ENCODE peak calls at places on chromosomes 12 and 14, in four cellular contexts. One of them, this sample, is unnamed.

GRCh38 chr12:1552171-1552570 is 42.2 kb downstream of the FBXL14 start:
- DNase-seq in HepG2: no peak
- DNase-seq in K562: no peak
- DNase-seq in GM12892: no peak
- DNase-seq in this sample: no peak

GRCh38 chr14:105207460-105207901 is 26.4 kb upstream of the NUDT14 start:
- DNase-seq in HepG2: no peak
- DNase-seq in K562: peak
- DNase-seq in GM12892: no peak
- DNase-seq in this sample: no peak

GRCh38 chr12:43742106-43742505 is 16.5 kb downstream of the PUS7L start:
- DNase-seq in HepG2: no peak
- DNase-seq in K562: no peak
- DNase-seq in GM12892: no peak
- DNase-seq in this sample: no peak

GRCh38 chr12:54980341-54980740 is 4.2 kb downstream of the TESPA1 start:
- DNase-seq in HepG2: no peak
- DNase-seq in K562: peak
- DNase-seq in GM12892: no peak
- DNase-seq in this sample: no peak

GRCh38 chr14:90720336-90720735 is 95.9 kb downstream of the TTC7B start:
- DNase-seq in HepG2: no peak
- DNase-seq in K562: peak
- DNase-seq in GM12892: no peak
- DNase-seq in this sample: no peak

GRCh38 chr14:103116645-103117044 is 6.6 kb upstream of the TNFAIP2 start:
- DNase-seq in HepG2: no peak
- DNase-seq in K562: no peak
- DNase-seq in GM12892: no peak
- DNase-seq in this sample: no peak

GRCh38 chr14:96249016-96249415 is 7.0 kb upstream of the BDKRB1 start:
- DNase-seq in HepG2: no peak
- DNase-seq in K562: no peak
- DNase-seq in GM12892: no peak
- DNase-seq in this sample: no peak

GRCh38 chr12:75553865-75554555 is 42.6 kb upstream of the KRR1 start:
- DNase-seq in HepG2: no peak
- DNase-seq in K562: no peak
- DNase-seq in GM12892: no peak
- DNase-seq in this sample: no peak

GRCh38 chr12:68641138-68641537 is 30.4 kb downstream of the RAP1B start:
- DNase-seq in HepG2: no peak
- DNase-seq in K562: no peak
- DNase-seq in GM12892: peak
- DNase-seq in this sample: peak

GRCh38 chr14:75842624-75843023 is 139.2 kb downstream of the TGFB3 start:
- DNase-seq in HepG2: no peak
- DNase-seq in K562: peak
- DNase-seq in GM12892: no peak
- DNase-seq in this sample: no peak

GRCh38 chr12:96371787-96372699 is 28.2 kb downstream of the CDK17 start:
- DNase-seq in HepG2: no peak
- DNase-seq in K562: no peak
- DNase-seq in GM12892: no peak
- DNase-seq in this sample: no peak

GRCh38 chr12:32290411-32290810 is 108.9 kb upstream of the FGD4 start:
- DNase-seq in HepG2: no peak
- DNase-seq in K562: peak
- DNase-seq in GM12892: no peak
- DNase-seq in this sample: no peak

GRCh38 chr14:90698379-90698869 is 117.8 kb downstream of the TTC7B start:
- DNase-seq in HepG2: no peak
- DNase-seq in K562: no peak
- DNase-seq in GM12892: no peak
- DNase-seq in this sample: no peak

GRCh38 chr12:93122569-93123091 is 193.5 kb upstream of the EEA1 start:
- DNase-seq in HepG2: peak
- DNase-seq in K562: no peak
- DNase-seq in GM12892: no peak
- DNase-seq in this sample: no peak

GRCh38 chr12:2868986-2869385 is 8.0 kb downstream of the FOXM1 start:
- DNase-seq in HepG2: no peak
- DNase-seq in K562: no peak
- DNase-seq in GM12892: no peak
- DNase-seq in this sample: no peak

GRCh38 chr14:66539034-66539433 is 31.1 kb downstream of the GPHN start:
- DNase-seq in HepG2: no peak
- DNase-seq in K562: peak
- DNase-seq in GM12892: no peak
- DNase-seq in this sample: no peak

GRCh38 chr12:40828593-40828990 is 136.4 kb downstream of the CNTN1 start:
- DNase-seq in HepG2: no peak
- DNase-seq in K562: no peak
- DNase-seq in GM12892: no peak
- DNase-seq in this sample: no peak

GRCh38 chr12:39905152-39905551 is 200.7 kb downstream of the SLC2A13 start:
- DNase-seq in HepG2: no peak
- DNase-seq in K562: no peak
- DNase-seq in GM12892: no peak
- DNase-seq in this sample: no peak

GRCh38 chr12:130649646-130650045 is 66.5 kb downstream of the RIMBP2 start:
- DNase-seq in HepG2: no peak
- DNase-seq in K562: no peak
- DNase-seq in GM12892: no peak
- DNase-seq in this sample: no peak

GRCh38 chr12:22395666-22396065 is 61.2 kb upstream of the ST8SIA1 start:
- DNase-seq in HepG2: no peak
- DNase-seq in K562: no peak
- DNase-seq in GM12892: no peak
- DNase-seq in this sample: no peak

GRCh38 chr12:47391566-47391965 is 311.8 kb upstream of the AMIGO2 start:
- DNase-seq in HepG2: no peak
- DNase-seq in K562: no peak
- DNase-seq in GM12892: no peak
- DNase-seq in this sample: no peak

GRCh38 chr14:42174357-42174756 is 567.7 kb downstream of the LRFN5 start:
- DNase-seq in HepG2: no peak
- DNase-seq in K562: no peak
- DNase-seq in GM12892: no peak
- DNase-seq in this sample: no peak

GRCh38 chr12:87827638-87828264 is 201.4 kb downstream of the C12orf50 start:
- DNase-seq in HepG2: no peak
- DNase-seq in K562: no peak
- DNase-seq in GM12892: no peak
- DNase-seq in this sample: no peak

GRCh38 chr14:73397810-73398209 is 60.5 kb downstream of the NUMB start:
- DNase-seq in HepG2: no peak
- DNase-seq in K562: no peak
- DNase-seq in GM12892: no peak
- DNase-seq in this sample: no peak

GRCh38 chr12:64083285-64084210 is 138.5 kb downstream of the KICS2 start:
- DNase-seq in HepG2: no peak
- DNase-seq in K562: no peak
- DNase-seq in GM12892: no peak
- DNase-seq in this sample: no peak

GRCh38 chr12:76094754-76095153 is 10.3 kb upstream of the NAP1L1 start:
- DNase-seq in HepG2: no peak
- DNase-seq in K562: no peak
- DNase-seq in GM12892: no peak
- DNase-seq in this sample: no peak

GRCh38 chr12:26754148-26754547 is 78.8 kb downstream of the ITPR2 start:
- DNase-seq in HepG2: no peak
- DNase-seq in K562: no peak
- DNase-seq in GM12892: no peak
- DNase-seq in this sample: no peak

GRCh38 chr12:57632898-57633825 is at the start of gene B4GALNT1:
- DNase-seq in HepG2: no peak
- DNase-seq in K562: peak
- DNase-seq in GM12892: peak
- DNase-seq in this sample: peak

GRCh38 chr14:103121846-103122577 is 1.2 kb upstream of the TNFAIP2 start:
- DNase-seq in HepG2: peak
- DNase-seq in K562: peak
- DNase-seq in GM12892: no peak
- DNase-seq in this sample: peak

GRCh38 chr12:95574799-95575452 is 23.6 kb upstream of the USP44 start:
- DNase-seq in HepG2: peak
- DNase-seq in K562: peak
- DNase-seq in GM12892: no peak
- DNase-seq in this sample: no peak

GRCh38 chr12:98002887-98003493 is 512.4 kb upstream of the TMPO start:
- DNase-seq in HepG2: peak
- DNase-seq in K562: peak
- DNase-seq in GM12892: no peak
- DNase-seq in this sample: peak

GRCh38 chr14:69571879-69572633 is 2.6 kb downstream of the CCDC177 start:
- DNase-seq in HepG2: peak
- DNase-seq in K562: peak
- DNase-seq in GM12892: no peak
- DNase-seq in this sample: peak

GRCh38 chr12:108881953-108882352 is 2.1 kb downstream of the DAO start:
- DNase-seq in HepG2: no peak
- DNase-seq in K562: no peak
- DNase-seq in GM12892: no peak
- DNase-seq in this sample: no peak

GRCh38 chr12:108879615-108880254 is at the start of gene DAO:
- DNase-seq in HepG2: peak
- DNase-seq in K562: no peak
- DNase-seq in GM12892: no peak
- DNase-seq in this sample: no peak

GRCh38 chr12:108886873-108887629 is 7.2 kb downstream of the DAO start:
- DNase-seq in HepG2: no peak
- DNase-seq in K562: no peak
- DNase-seq in GM12892: no peak
- DNase-seq in this sample: no peak

GRCh38 chr12:108888031-108888430 is 8.1 kb downstream of the DAO start:
- DNase-seq in HepG2: no peak
- DNase-seq in K562: no peak
- DNase-seq in GM12892: no peak
- DNase-seq in this sample: no peak

DNA sequence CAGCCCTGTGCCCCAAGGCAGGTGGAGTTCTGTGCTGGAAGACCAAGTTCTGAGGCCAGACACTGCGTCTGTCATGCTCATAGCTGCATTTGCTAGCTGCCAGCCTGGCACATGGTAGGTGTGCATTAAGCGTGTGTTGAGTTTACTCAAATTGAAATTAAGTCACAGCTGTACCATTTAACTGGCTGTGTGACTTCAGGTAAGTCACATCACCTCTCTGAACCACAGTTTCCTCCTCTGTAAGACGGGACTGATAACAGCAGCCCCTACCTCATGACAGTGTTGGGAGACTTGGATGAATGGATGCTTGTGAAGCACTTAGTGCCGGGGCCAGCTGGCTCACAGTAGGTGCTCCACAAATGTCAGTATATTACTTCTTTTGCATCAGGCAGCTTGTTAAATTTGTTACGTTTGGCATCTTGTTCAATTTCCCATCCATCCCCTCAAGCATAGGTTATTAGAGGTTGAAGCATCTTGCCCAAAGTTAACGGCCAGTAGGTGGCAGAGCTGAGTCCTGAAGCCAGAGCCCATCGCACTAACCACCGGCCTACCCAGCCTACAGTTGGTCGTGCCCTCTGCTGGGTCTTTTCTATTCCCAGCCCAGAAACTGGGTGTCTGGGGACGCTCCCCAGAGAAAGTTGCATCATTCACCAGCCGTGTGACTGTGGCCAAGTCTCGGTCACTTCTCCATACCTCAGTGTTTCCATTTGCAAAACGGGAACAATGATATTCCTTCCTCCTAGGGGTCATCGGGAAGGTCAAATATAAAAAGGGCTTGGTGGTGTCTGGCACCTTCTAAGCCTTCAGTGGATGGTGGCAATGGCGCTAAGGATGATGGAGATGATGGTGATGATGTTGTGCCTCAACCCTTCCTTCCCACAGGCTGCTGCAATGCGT is 4.5 kb downstream of the DAO start:
- DNase-seq in HepG2: peak
- DNase-seq in K562: peak
- DNase-seq in GM12892: peak
- DNase-seq in this sample: peak
- TF ChIP-seq TAF1 in HepG2: no peak
- TF ChIP-seq TAF1 in K562: no peak
- TF ChIP-seq TAF1 in GM12892: no peak
- TF ChIP-seq TAF1 in this sample: no peak

GRCh38 chr12:30977124-30977523 is 50.6 kb downstream of the TSPAN11 start:
- DNase-seq in HepG2: no peak
- DNase-seq in K562: no peak
- DNase-seq in GM12892: no peak
- DNase-seq in this sample: no peak

GRCh38 chr12:30980886-30981662 is 54.5 kb downstream of the TSPAN11 start:
- DNase-seq in HepG2: no peak
- DNase-seq in K562: no peak
- DNase-seq in GM12892: no peak
- DNase-seq in this sample: no peak

GRCh38 chr12:30979371-30980259 is 53.1 kb downstream of the TSPAN11 start:
- DNase-seq in HepG2: no peak
- DNase-seq in K562: no peak
- DNase-seq in GM12892: no peak
- DNase-seq in this sample: no peak

GRCh38 chr12:30977537-30978349 is 51.2 kb downstream of the TSPAN11 start:
- DNase-seq in HepG2: no peak
- DNase-seq in K562: no peak
- DNase-seq in GM12892: no peak
- DNase-seq in this sample: no peak

GRCh38 chr12:30978639-30979038 is 52.1 kb downstream of the TSPAN11 start:
- DNase-seq in HepG2: no peak
- DNase-seq in K562: no peak
- DNase-seq in GM12892: no peak
- DNase-seq in this sample: no peak
- TF ChIP-seq POLR2AphosphoS5 in HepG2: no peak
- TF ChIP-seq POLR2AphosphoS5 in K562: no peak
- TF ChIP-seq POLR2AphosphoS5 in GM12892: no peak
- TF ChIP-seq POLR2AphosphoS5 in this sample: no peak

GRCh38 chr14:58765375-58765774 is 127.6 kb downstream of the DACT1 start:
- DNase-seq in HepG2: no peak
- DNase-seq in K562: no peak
- DNase-seq in GM12892: no peak
- DNase-seq in this sample: no peak
- TF ChIP-seq POLR2A in HepG2: no peak
- TF ChIP-seq POLR2A in K562: no peak
- TF ChIP-seq POLR2A in GM12892: no peak
- TF ChIP-seq POLR2A in this sample: no peak

GRCh38 chr12:110105159-110105558 is 19.0 kb upstream of the IFT81 start:
- DNase-seq in HepG2: no peak
- DNase-seq in K562: no peak
- DNase-seq in GM12892: no peak
- DNase-seq in this sample: no peak

GRCh38 chr12:110105961-110106540 is 18.1 kb upstream of the IFT81 start:
- DNase-seq in HepG2: no peak
- DNase-seq in K562: no peak
- DNase-seq in GM12892: no peak
- DNase-seq in this sample: no peak

GRCh38 chr12:110104188-110104969 is 19.8 kb upstream of the IFT81 start:
- DNase-seq in HepG2: peak
- DNase-seq in K562: no peak
- DNase-seq in GM12892: no peak
- DNase-seq in this sample: no peak

GRCh38 chr12:110102255-110102654 is 21.9 kb upstream of the IFT81 start:
- DNase-seq in HepG2: peak
- DNase-seq in K562: peak
- DNase-seq in GM12892: peak
- DNase-seq in this sample: no peak

GRCh38 chr12:110100315-110100970 is 23.7 kb upstream of the IFT81 start:
- DNase-seq in HepG2: peak
- DNase-seq in K562: peak
- DNase-seq in GM12892: peak
- DNase-seq in this sample: peak
- TF ChIP-seq TAF1 in HepG2: no peak
- TF ChIP-seq TAF1 in K562: no peak
- TF ChIP-seq TAF1 in GM12892: no peak
- TF ChIP-seq TAF1 in this sample: no peak